ENCODE peak calls at places on chromosomes 6 and 20, in four cellular contexts. M is mammary epithelial cell, F is MM.1S, W is hepatocyte. S is an unnamed sample.

GRCh38 chr20:25402583-25402982 is 4.9 kb upstream of the GINS1 start:
- DNase-seq in M (no peak), F (no peak), W (no peak), S (no peak)

GRCh38 chr20:17525650-17526049 is 5.5 kb downstream of the BFSP1 start:
- DNase-seq in M (peak), F (peak), W (peak), S (peak)

GRCh38 chr20:57056651-57057050 is 209.8 kb downstream of the BMP7 start:
- DNase-seq in M (peak), F (no peak), W (no peak), S (peak)

GRCh38 chr20:17314262-17314661 is 87.4 kb downstream of the PCSK2 start:
- DNase-seq in M (no peak), F (no peak), W (no peak), S (no peak)

GRCh38 chr6:22668307-22668706 is 98.9 kb downstream of the HDGFL1 start:
- DNase-seq in M (no peak), F (no peak), W (no peak), S (no peak)

GRCh38 chr6:4649728-4650127 is 126.5 kb upstream of the CDYL start:
- DNase-seq in M (peak), F (no peak), W (no peak), S (peak)

GRCh38 chr6:37433657-37434271 is 743 bp downstream of the CMTR1 start:
- DNase-seq in M (peak), F (peak), W (peak), S (no peak)

GRCh38 chr20:19274412-19275015 is 62.1 kb downstream of the SLC24A3 start:
- DNase-seq in M (no peak), F (no peak), W (no peak), S (no peak)

GRCh38 chr6:13863699-13864155 is 49.4 kb upstream of the MCUR1 start:
- DNase-seq in M (no peak), F (no peak), W (peak), S (peak)

GRCh38 chr6:29926081-29926794 is 16.1 kb upstream of the HLA-A start:
- DNase-seq in M (no peak), F (no peak), W (peak), S (no peak)

GRCh38 chr20:45626540-45626939 is 3.0 kb upstream of the WFDC10A start:
- DNase-seq in M (no peak), F (no peak), W (no peak), S (no peak)

DNA sequence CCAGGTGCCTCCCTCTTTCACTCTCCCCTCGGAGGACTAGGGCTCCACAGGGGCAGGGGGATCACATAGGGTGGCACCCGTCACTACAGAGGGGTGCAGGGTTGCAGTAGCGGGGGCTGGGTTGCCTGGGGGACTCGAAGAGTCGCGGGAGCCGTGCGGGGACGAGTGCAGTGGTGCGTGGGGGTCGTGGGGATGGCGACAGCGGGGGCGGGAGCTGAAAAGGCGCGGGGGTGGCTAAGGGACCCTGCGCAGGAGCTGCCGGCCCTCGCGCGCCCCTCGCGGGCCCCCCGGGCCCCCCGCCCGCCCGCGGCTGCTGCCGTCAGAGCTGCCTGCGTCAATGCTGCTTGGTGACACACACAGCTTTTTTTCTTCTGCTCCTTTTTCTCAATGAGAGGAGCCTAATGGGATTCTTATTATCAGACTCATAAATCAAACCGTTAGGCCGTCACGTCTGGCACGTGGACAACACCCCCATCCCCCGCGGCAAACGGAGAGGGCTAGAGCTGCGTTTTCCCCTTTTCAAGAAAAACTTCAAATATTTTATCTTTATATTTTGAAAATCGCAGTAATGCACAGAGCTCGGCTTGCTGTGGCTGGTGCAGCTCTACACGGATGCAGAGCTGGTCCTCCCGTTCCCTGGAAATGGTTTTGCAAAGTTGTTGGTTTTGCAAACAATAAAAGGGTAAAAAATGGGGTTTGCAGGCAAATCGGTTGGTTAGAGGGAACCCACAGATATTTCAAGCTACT is 161.6 kb downstream of the TBXT start:
- DNase-seq in M (no peak), F (no peak), W (peak), S (no peak)
- TF ChIP-seq EZH2 in M (no peak), F (no peak), W (no peak), S (no peak)

GRCh38 chr6:168097221-168097620 is 18.2 kb upstream of the FRMD1 start:
- DNase-seq in M (no peak), F (no peak), W (no peak), S (no peak)
- H3K4me3 ChIP-seq in M (no peak), F (no peak), W (no peak), S (no peak)

GRCh38 chr6:125717120-125717731 is 32.2 kb upstream of the HEY2 start:
- DNase-seq in M (no peak), F (no peak), W (no peak), S (no peak)
- H3K4me2 ChIP-seq in M (no peak), F (no peak), W (no peak), S (no peak)

DNA sequence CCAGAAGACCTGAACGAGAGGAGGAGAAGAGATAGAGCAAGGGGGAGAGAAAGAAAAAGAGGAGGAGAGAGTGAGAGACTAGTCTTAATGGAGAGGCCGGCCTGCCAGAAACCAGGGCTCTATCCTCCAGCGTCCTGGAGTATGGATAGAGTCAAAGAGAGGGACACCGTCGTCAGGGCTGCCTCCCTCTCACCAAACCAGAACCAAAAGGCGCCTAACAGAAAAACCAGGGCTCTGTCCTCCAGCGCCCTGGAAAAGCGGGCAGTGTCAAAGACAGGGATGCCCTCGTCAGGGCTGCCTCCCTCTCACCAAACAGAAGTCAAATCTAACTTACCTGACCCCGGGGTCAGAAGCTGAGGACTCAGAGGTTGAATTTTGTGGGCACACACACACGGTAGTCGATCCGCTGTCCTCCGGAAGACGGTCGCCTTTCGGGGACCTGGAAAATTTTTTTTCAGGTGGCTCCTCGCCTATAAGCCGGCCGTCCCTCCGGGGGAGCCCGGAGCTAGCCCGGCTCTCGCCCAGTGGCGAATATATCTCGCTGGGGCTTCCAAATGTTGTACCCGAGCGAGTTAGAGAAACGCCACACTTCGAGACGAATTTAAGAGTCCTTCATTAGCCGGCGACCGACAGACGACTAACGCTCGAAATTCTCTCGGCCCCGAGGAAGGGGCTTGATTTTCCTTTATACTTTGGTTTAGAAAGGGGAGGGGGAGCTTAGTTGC is 148.2 kb downstream of the TRIM27 start:
- DNase-seq in M (no peak), F (no peak), W (no peak), S (no peak)
- TF ChIP-seq EZH2 in M (peak), F (no peak), W (no peak), S (no peak)

GRCh38 chr20:2814587-2815051 is at the start of gene C20orf141:
- DNase-seq in M (peak), F (no peak), W (peak), S (peak)
- H3K4me3 ChIP-seq in M (no peak), F (no peak), W (no peak), S (no peak)

GRCh38 chr6:123803456-123803861 is 206 bp upstream of the NKAIN2 start:
- DNase-seq in M (no peak), F (peak), W (no peak), S (no peak)
- H3K4me2 ChIP-seq in M (peak), F (peak), W (peak), S (peak)

DNA sequence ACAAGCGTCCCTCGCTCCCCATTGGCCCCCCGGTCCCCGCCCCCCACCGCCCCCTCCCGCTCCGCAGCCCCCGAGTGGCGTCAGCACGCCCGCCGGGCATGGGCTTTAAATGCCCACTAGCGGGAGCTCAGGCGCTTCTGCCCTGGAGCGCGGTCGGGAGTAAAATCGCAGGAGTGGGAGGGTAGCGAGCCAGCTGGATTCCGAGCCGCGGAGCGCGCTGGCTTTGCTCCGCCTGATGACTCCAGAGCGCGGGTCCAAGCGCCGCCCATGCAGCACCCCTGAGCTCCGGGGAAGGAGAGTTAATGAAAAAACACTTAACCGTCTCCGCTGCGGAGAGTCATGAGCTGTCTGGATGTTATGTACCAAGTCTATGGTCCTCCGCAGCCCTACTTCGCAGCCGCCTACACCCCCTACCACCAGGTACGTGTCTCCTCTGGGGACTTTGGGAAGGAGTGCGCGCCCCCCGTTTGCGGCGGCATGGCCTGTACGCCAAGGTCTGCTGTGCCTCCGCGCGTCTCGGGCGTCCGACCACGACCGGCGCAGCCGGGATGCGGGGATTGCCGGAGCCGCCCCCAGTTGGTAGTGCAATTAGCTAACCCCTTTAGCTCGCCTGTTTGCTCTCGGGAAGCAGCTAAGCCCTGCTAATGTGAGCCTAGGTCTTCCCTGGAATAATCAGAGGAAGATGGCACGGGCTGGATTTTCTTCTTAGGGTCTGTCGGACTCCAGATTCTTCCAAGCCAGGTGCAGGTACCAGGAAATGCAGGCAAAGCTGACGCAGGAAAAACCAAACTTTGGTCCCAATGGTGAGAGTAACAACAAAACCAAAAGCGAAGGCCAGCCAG is at the start of gene VGLL2:
- DNase-seq in M (peak), F (peak), W (peak), S (no peak)
- TF ChIP-seq EZH2 in M (peak), F (no peak), W (peak), S (no peak)

GRCh38 chr6:35065870-35066269 is 75.3 kb downstream of the TCP11 start:
- DNase-seq in M (no peak), F (no peak), W (no peak), S (no peak)
- H3K4me3 ChIP-seq in M (no peak), F (no peak), W (no peak), S (no peak)

DNA sequence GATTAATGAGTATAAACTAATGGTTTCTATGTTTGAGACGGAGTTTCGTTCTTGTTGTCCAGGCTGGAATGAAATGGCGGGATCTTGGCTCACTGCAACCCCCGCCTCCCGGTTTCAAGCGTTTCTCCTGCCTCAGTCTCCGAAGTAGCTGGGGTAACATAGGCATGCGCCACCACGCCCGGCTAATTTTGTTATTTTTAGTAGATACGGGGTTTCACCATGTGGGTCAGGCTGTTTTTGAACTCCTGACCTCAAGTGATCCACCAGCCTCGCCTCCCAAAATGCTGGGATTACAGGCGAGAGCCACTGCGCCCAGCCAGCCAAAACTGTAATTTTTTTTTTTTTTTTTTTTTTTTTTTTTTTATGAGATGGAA is 127.6 kb downstream of the HFE start:
- DNase-seq in M (no peak), F (no peak), W (no peak), S (no peak)
- H3K4me2 ChIP-seq in M (peak), F (peak), W (peak), S (peak)